ENCODE peak calls at places on chromosomes 6 and 20, in six cellular contexts. X is astrocyte of the spinal cord, E is endothelial cell, L is MCF 10A, U is cardiac muscle cell, D is esophagus squamous epithelium. F is an unnamed sample.

GRCh38 chr20:38172344-38172743 is 7.3 kb upstream of the TGM2 start:
- DNase-seq in X (peak), E (no peak), L (no peak), U (no peak), D (no peak), F (no peak)

GRCh38 chr6:134041093-134041492 is 11.3 kb downstream of the SLC2A12 start:
- DNase-seq in X (peak), E (no peak), L (peak), U (no peak), D (no peak), F (no peak)

GRCh38 chr6:13814176-13814937 is at the start of gene MCUR1:
- DNase-seq in X (peak), E (peak), L (peak), U (peak), D (peak), F (peak)

GRCh38 chr20:52958206-52958605 is 14.0 kb upstream of the TSHZ2 start:
- DNase-seq in X (no peak), E (no peak), L (no peak), U (no peak), D (no peak), F (peak)

GRCh38 chr6:3209114-3210023 is 18.1 kb downstream of the TUBB2B start:
- DNase-seq in X (peak), E (no peak), L (peak), U (peak), D (peak), F (no peak)

GRCh38 chr20:50513169-50514034 is 3.2 kb downstream of the PTPN1 start:
- DNase-seq in X (peak), E (no peak), L (peak), U (no peak), D (no peak), F (no peak)

GRCh38 chr6:132084811-132085509 is 133.8 kb upstream of the CCN2 start:
- DNase-seq in X (peak), E (no peak), L (no peak), U (peak), D (no peak), F (no peak)

GRCh38 chr20:54167909-54168872 is 5.6 kb downstream of the CYP24A1 start:
- DNase-seq in X (peak), E (no peak), L (peak), U (no peak), D (no peak), F (no peak)

GRCh38 chr6:142881290-142881689 is 63.7 kb downstream of the HIVEP2 start:
- DNase-seq in X (no peak), E (no peak), L (no peak), U (no peak), D (no peak), F (no peak)

GRCh38 chr6:157763129-157763893 is 59.7 kb upstream of the SNX9 start:
- DNase-seq in X (peak), E (no peak), L (peak), U (no peak), D (peak), F (no peak)

GRCh38 chr20:36461600-36462439 is 79.5 kb upstream of the MYL9 start:
- DNase-seq in X (no peak), E (peak), L (peak), U (peak), D (no peak), F (peak)

GRCh38 chr6:139592011-139592410 is 217.6 kb upstream of the CITED2 start:
- DNase-seq in X (no peak), E (no peak), L (no peak), U (no peak), D (no peak), F (no peak)

GRCh38 chr20:29314294-29314693 is 1943.2 kb upstream of the DEFB115 start:
- DNase-seq in X (no peak), E (no peak), L (no peak), U (no peak), D (no peak), F (no peak)

GRCh38 chr6:129598244-129599187 is 111.5 kb downstream of the ARHGAP18 start:
- DNase-seq in X (peak), E (peak), L (peak), U (peak), D (no peak), F (peak)

GRCh38 chr20:54606384-54606783 is 131.0 kb downstream of the DOK5 start:
- DNase-seq in X (no peak), E (no peak), L (no peak), U (no peak), D (no peak), F (no peak)

GRCh38 chr20:38985603-38986170 is 23.5 kb downstream of the DHX35 start:
- DNase-seq in X (peak), E (no peak), L (peak), U (no peak), D (no peak), F (no peak)

GRCh38 chr6:27688014-27688586 is 215.2 kb upstream of the ZNF184 start:
- DNase-seq in X (peak), E (peak), L (peak), U (peak), D (no peak), F (peak)

GRCh38 chr6:40999498-41000070 is 39.4 kb downstream of the UNC5CL start:
- DNase-seq in X (peak), E (peak), L (peak), U (peak), D (no peak), F (peak)

GRCh38 chr6:53032853-53033252 is 32.4 kb upstream of the FBXO9 start:
- DNase-seq in X (peak), E (no peak), L (no peak), U (no peak), D (no peak), F (no peak)

GRCh38 chr6:155224031-155224451 is 39.8 kb upstream of the CLDN20 start:
- DNase-seq in X (peak), E (no peak), L (peak), U (no peak), D (no peak), F (no peak)

GRCh38 chr6:53335224-53335994 is 13.3 kb downstream of the ELOVL5 start:
- DNase-seq in X (no peak), E (peak), L (no peak), U (no peak), D (peak), F (no peak)

GRCh38 chr6:19833947-19834346 is 3.2 kb upstream of the ID4 start:
- DNase-seq in X (no peak), E (no peak), L (no peak), U (peak), D (no peak), F (no peak)

GRCh38 chr20:7728373-7728772 is 211.9 kb downstream of the HAO1 start:
- DNase-seq in X (peak), E (no peak), L (peak), U (no peak), D (no peak), F (no peak)

GRCh38 chr20:38303908-38304379 is at the start of gene BPI:
- DNase-seq in X (peak), E (no peak), L (no peak), U (no peak), D (no peak), F (no peak)

GRCh38 chr20:38680492-38681118 is 43.7 kb upstream of the SLC32A1 start:
- DNase-seq in X (peak), E (peak), L (peak), U (peak), D (no peak), F (peak)

GRCh38 chr6:128438311-128438916 is 82.0 kb downstream of the PTPRK start:
- DNase-seq in X (no peak), E (no peak), L (peak), U (no peak), D (no peak), F (no peak)

GRCh38 chr6:76275746-76276145 is 203.3 kb upstream of the IMPG1 start:
- DNase-seq in X (no peak), E (no peak), L (peak), U (no peak), D (no peak), F (no peak)

GRCh38 chr20:43220612-43221011 is 30.9 kb upstream of the PTPRT start:
- DNase-seq in X (no peak), E (no peak), L (no peak), U (no peak), D (no peak), F (no peak)

GRCh38 chr20:51767867-51768758 is at the start of gene ATP9A:
- DNase-seq in X (no peak), E (peak), L (peak), U (peak), D (no peak), F (peak)

GRCh38 chr6:90940812-90941481 is 354.1 kb upstream of the MAP3K7 start:
- DNase-seq in X (peak), E (no peak), L (peak), U (peak), D (no peak), F (no peak)

GRCh38 chr6:45923831-45924391 is 91.7 kb downstream of the CLIC5 start:
- DNase-seq in X (peak), E (no peak), L (peak), U (no peak), D (no peak), F (no peak)

GRCh38 chr6:79413562-79414002 is 123.6 kb downstream of the LCA5 start:
- DNase-seq in X (peak), E (no peak), L (peak), U (no peak), D (no peak), F (no peak)

GRCh38 chr6:56833127-56833791 is 121.6 kb upstream of the BEND6 start:
- DNase-seq in X (no peak), E (no peak), L (no peak), U (peak), D (no peak), F (no peak)

GRCh38 chr20:64077094-64077493 is 2.2 kb downstream of the RGS19 start:
- DNase-seq in X (no peak), E (no peak), L (no peak), U (no peak), D (no peak), F (no peak)

GRCh38 chr20:59577809-59578601 is 26.3 kb upstream of the PHACTR3 start:
- DNase-seq in X (no peak), E (no peak), L (no peak), U (no peak), D (no peak), F (no peak)

GRCh38 chr20:59575653-59576052 is 28.7 kb upstream of the PHACTR3 start:
- DNase-seq in X (no peak), E (no peak), L (no peak), U (no peak), D (no peak), F (no peak)

GRCh38 chr20:59574308-59574707 is 30.0 kb upstream of the PHACTR3 start:
- DNase-seq in X (no peak), E (no peak), L (no peak), U (no peak), D (no peak), F (no peak)

GRCh38 chr20:59577037-59577808 is 27.1 kb upstream of the PHACTR3 start:
- DNase-seq in X (no peak), E (no peak), L (no peak), U (no peak), D (no peak), F (peak)

GRCh38 chr20:59576216-59576953 is 28.0 kb upstream of the PHACTR3 start:
- DNase-seq in X (no peak), E (no peak), L (no peak), U (no peak), D (no peak), F (no peak)
- TF ChIP-seq CTCF in X (no peak), E (no peak), L (no peak), U (no peak), D (no peak), F (no peak)

GRCh38 chr6:35973670-35974222 is 50.7 kb downstream of the SLC26A8 start:
- DNase-seq in X (no peak), E (no peak), L (peak), U (no peak), D (no peak), F (no peak)

GRCh38 chr6:35977308-35977707 is 47.1 kb downstream of the SLC26A8 start:
- DNase-seq in X (no peak), E (no peak), L (no peak), U (no peak), D (no peak), F (no peak)

GRCh38 chr6:35970181-35970580 is 49.3 kb upstream of the SRPK1 start:
- DNase-seq in X (peak), E (no peak), L (peak), U (no peak), D (no peak), F (no peak)

GRCh38 chr6:35969676-35970075 is 48.8 kb upstream of the SRPK1 start:
- DNase-seq in X (no peak), E (no peak), L (no peak), U (no peak), D (no peak), F (no peak)

DNA sequence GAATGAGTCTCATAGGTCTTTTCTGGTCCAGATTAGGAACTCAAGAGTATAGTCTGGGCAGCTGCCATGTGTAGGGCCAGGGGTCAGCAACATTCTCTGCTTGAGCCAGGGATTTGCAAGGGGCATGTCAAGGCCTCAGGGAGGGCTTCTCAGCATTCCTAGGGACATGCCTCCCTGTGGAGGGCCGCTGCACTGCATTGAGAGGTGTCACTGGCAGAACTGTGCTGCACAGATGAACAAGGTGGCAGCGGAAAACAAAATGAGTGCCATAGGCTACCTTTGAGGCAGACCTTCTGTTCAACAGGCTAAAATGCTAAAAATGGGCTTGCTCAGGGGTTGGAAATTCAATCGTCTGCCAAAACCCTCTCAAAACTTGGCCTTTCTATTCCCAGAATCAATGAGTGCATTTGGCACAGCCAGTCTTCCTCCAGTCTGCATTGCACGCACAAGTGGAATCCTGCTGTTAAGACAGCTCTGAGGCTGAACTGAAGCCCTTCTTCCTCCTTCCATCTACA is 51.6 kb upstream of the SRPK1 start:
- DNase-seq in X (no peak), E (peak), L (no peak), U (peak), D (no peak), F (peak)
- TF ChIP-seq CTCF in X (no peak), E (no peak), L (no peak), U (no peak), D (no peak), F (peak)

DNA sequence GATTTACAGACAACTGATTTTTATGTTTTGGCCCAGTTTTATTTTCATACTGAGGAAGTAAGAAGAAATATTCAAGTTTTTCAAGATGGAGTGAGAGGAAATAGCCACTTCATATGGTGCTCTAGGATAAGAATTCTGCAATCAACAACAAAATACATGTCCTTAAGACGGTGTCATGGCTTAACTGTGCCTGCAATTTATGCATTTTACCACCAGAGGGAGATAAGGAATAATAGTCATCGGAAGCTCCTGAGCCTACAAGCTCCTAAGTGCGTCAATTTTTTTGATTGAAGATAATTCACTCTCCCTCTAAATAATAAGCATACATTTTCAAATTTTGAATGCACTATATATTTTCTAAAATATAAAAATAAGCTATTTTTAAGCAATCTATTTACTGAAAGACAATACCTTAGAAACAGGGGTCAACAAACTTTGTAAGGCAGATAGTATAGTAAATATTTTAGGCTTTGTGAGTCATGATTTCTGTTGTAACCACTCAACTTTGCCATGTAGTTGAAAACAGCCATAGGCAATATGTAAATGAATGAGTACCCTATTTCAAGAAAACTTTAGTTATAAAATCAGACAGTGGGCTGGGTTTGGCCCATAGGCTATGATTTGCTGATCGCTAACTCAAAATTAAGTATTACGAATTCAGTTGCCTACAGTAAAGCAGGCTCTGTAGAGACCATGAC is 230.9 kb upstream of the DTNBP1 start:
- DNase-seq in X (peak), E (no peak), L (peak), U (no peak), D (no peak), F (no peak)
- TF ChIP-seq CTCF in X (peak), E (peak), L (peak), U (peak), D (peak), F (peak)

GRCh38 chr20:4195499-4195898 is 180.1 kb upstream of the RNF24 start:
- DNase-seq in X (peak), E (peak), L (peak), U (peak), D (no peak), F (peak)
- TF ChIP-seq CTCF in X (peak), E (no peak), L (peak), U (peak), D (no peak), F (peak)

GRCh38 chr6:135163440-135163738 is 17.7 kb upstream of the MYB start:
- DNase-seq in X (no peak), E (no peak), L (no peak), U (no peak), D (no peak), F (no peak)
- TF ChIP-seq CTCF in X (no peak), E (no peak), L (no peak), U (no peak), D (no peak), F (no peak)